ENCODE peak calls at places on chromosome 13, in ten cellular contexts. One of them, this sample, is unnamed.

GRCh38 chr13:111361046-111361872 is 40.8 kb downstream of the TEX29 start:
- DNase-seq in COR-L47: no peak
- DNase-seq in activated T-cell treated with anti-CD3 and anti-CD28 coated beads for 4 hours: no peak
- DNase-seq in stimulated activated CD4-positive, alpha-beta T cell treated with anti-CD3 and anti-CD28 coated beads, Interleukin-1b, Interleukin-23, amount 100 ng/mL, for 1 hour: no peak
- DNase-seq in activated CD4-positive, alpha-beta T cell treated with anti-CD3 and anti-CD28 coated beads for 48 hours: no peak
- DNase-seq in cardiac muscle cell: no peak
- DNase-seq in stimulated activated CD8-positive, alpha-beta memory T cell treated with anti-CD3 and anti-CD28 coated beads, Interleukin-4, amount 100 ng/mL, for 1 hour: no peak
- DNase-seq in epithelial cell of prostate: no peak
- DNase-seq in AG08396: no peak
- DNase-seq in PC-3: no peak
- DNase-seq in this sample: no peak

GRCh38 chr13:63741029-63741813 is 2325.6 kb upstream of the PCDH20 start:
- DNase-seq in stimulated activated CD4-positive, alpha-beta T cell treated with anti-CD3 and anti-CD28 coated beads, Interleukin-1b, Interleukin-23, amount 100 ng/mL, for 1 hour: no peak
- DNase-seq in activated CD4-positive, alpha-beta T cell treated with anti-CD3 and anti-CD28 coated beads for 48 hours: no peak
- DNase-seq in epithelial cell of prostate: no peak
- DNase-seq in AG08396: no peak
- DNase-seq in activated T-cell treated with anti-CD3 and anti-CD28 coated beads for 4 hours: no peak
- DNase-seq in cardiac muscle cell: no peak
- DNase-seq in COR-L47: no peak
- DNase-seq in stimulated activated CD8-positive, alpha-beta memory T cell treated with anti-CD3 and anti-CD28 coated beads, Interleukin-4, amount 100 ng/mL, for 1 hour: no peak
- DNase-seq in PC-3: no peak
- DNase-seq in this sample: no peak

GRCh38 chr13:99496322-99497142 is 4.7 kb upstream of the TM9SF2 start:
- DNase-seq in epithelial cell of prostate: no peak
- DNase-seq in activated CD4-positive, alpha-beta T cell treated with anti-CD3 and anti-CD28 coated beads for 48 hours: peak
- DNase-seq in cardiac muscle cell: no peak
- DNase-seq in COR-L47: peak
- DNase-seq in stimulated activated CD8-positive, alpha-beta memory T cell treated with anti-CD3 and anti-CD28 coated beads, Interleukin-4, amount 100 ng/mL, for 1 hour: peak
- DNase-seq in stimulated activated CD4-positive, alpha-beta T cell treated with anti-CD3 and anti-CD28 coated beads, Interleukin-1b, Interleukin-23, amount 100 ng/mL, for 1 hour: no peak
- DNase-seq in AG08396: peak
- DNase-seq in activated T-cell treated with anti-CD3 and anti-CD28 coated beads for 4 hours: peak
- DNase-seq in PC-3: no peak
- DNase-seq in this sample: peak

GRCh38 chr13:45737571-45738002 is 35.5 kb downstream of the CBY2 start:
- DNase-seq in stimulated activated CD4-positive, alpha-beta T cell treated with anti-CD3 and anti-CD28 coated beads, Interleukin-1b, Interleukin-23, amount 100 ng/mL, for 1 hour: no peak
- DNase-seq in PC-3: no peak
- DNase-seq in cardiac muscle cell: no peak
- DNase-seq in activated T-cell treated with anti-CD3 and anti-CD28 coated beads for 4 hours: no peak
- DNase-seq in activated CD4-positive, alpha-beta T cell treated with anti-CD3 and anti-CD28 coated beads for 48 hours: peak
- DNase-seq in epithelial cell of prostate: no peak
- DNase-seq in COR-L47: no peak
- DNase-seq in AG08396: no peak
- DNase-seq in stimulated activated CD8-positive, alpha-beta memory T cell treated with anti-CD3 and anti-CD28 coated beads, Interleukin-4, amount 100 ng/mL, for 1 hour: no peak
- DNase-seq in this sample: no peak

GRCh38 chr13:59666504-59666903 is 497.2 kb downstream of the DIAPH3 start:
- DNase-seq in activated T-cell treated with anti-CD3 and anti-CD28 coated beads for 4 hours: no peak
- DNase-seq in COR-L47: no peak
- DNase-seq in PC-3: no peak
- DNase-seq in stimulated activated CD4-positive, alpha-beta T cell treated with anti-CD3 and anti-CD28 coated beads, Interleukin-1b, Interleukin-23, amount 100 ng/mL, for 1 hour: no peak
- DNase-seq in epithelial cell of prostate: no peak
- DNase-seq in AG08396: no peak
- DNase-seq in stimulated activated CD8-positive, alpha-beta memory T cell treated with anti-CD3 and anti-CD28 coated beads, Interleukin-4, amount 100 ng/mL, for 1 hour: no peak
- DNase-seq in cardiac muscle cell: no peak
- DNase-seq in activated CD4-positive, alpha-beta T cell treated with anti-CD3 and anti-CD28 coated beads for 48 hours: no peak
- DNase-seq in this sample: no peak

GRCh38 chr13:29140277-29140676 is 320.1 kb downstream of the MTUS2 start:
- DNase-seq in AG08396: no peak
- DNase-seq in epithelial cell of prostate: no peak
- DNase-seq in cardiac muscle cell: peak
- DNase-seq in stimulated activated CD8-positive, alpha-beta memory T cell treated with anti-CD3 and anti-CD28 coated beads, Interleukin-4, amount 100 ng/mL, for 1 hour: no peak
- DNase-seq in stimulated activated CD4-positive, alpha-beta T cell treated with anti-CD3 and anti-CD28 coated beads, Interleukin-1b, Interleukin-23, amount 100 ng/mL, for 1 hour: no peak
- DNase-seq in COR-L47: no peak
- DNase-seq in activated T-cell treated with anti-CD3 and anti-CD28 coated beads for 4 hours: no peak
- DNase-seq in activated CD4-positive, alpha-beta T cell treated with anti-CD3 and anti-CD28 coated beads for 48 hours: no peak
- DNase-seq in PC-3: no peak
- DNase-seq in this sample: no peak

GRCh38 chr13:21901772-21902708 is 231.2 kb downstream of the FGF9 start:
- DNase-seq in stimulated activated CD8-positive, alpha-beta memory T cell treated with anti-CD3 and anti-CD28 coated beads, Interleukin-4, amount 100 ng/mL, for 1 hour: no peak
- DNase-seq in epithelial cell of prostate: no peak
- DNase-seq in activated CD4-positive, alpha-beta T cell treated with anti-CD3 and anti-CD28 coated beads for 48 hours: no peak
- DNase-seq in AG08396: peak
- DNase-seq in cardiac muscle cell: no peak
- DNase-seq in PC-3: no peak
- DNase-seq in stimulated activated CD4-positive, alpha-beta T cell treated with anti-CD3 and anti-CD28 coated beads, Interleukin-1b, Interleukin-23, amount 100 ng/mL, for 1 hour: no peak
- DNase-seq in COR-L47: no peak
- DNase-seq in activated T-cell treated with anti-CD3 and anti-CD28 coated beads for 4 hours: no peak
- DNase-seq in this sample: no peak

GRCh38 chr13:41222259-41222852 is 28.0 kb upstream of the KBTBD7 start:
- DNase-seq in cardiac muscle cell: peak
- DNase-seq in PC-3: peak
- DNase-seq in epithelial cell of prostate: peak
- DNase-seq in COR-L47: peak
- DNase-seq in AG08396: peak
- DNase-seq in activated T-cell treated with anti-CD3 and anti-CD28 coated beads for 4 hours: peak
- DNase-seq in stimulated activated CD8-positive, alpha-beta memory T cell treated with anti-CD3 and anti-CD28 coated beads, Interleukin-4, amount 100 ng/mL, for 1 hour: peak
- DNase-seq in activated CD4-positive, alpha-beta T cell treated with anti-CD3 and anti-CD28 coated beads for 48 hours: peak
- DNase-seq in stimulated activated CD4-positive, alpha-beta T cell treated with anti-CD3 and anti-CD28 coated beads, Interleukin-1b, Interleukin-23, amount 100 ng/mL, for 1 hour: peak
- DNase-seq in this sample: peak

GRCh38 chr13:60139272-60139671 is 24.5 kb downstream of the DIAPH3 start:
- DNase-seq in activated T-cell treated with anti-CD3 and anti-CD28 coated beads for 4 hours: no peak
- DNase-seq in AG08396: no peak
- DNase-seq in stimulated activated CD4-positive, alpha-beta T cell treated with anti-CD3 and anti-CD28 coated beads, Interleukin-1b, Interleukin-23, amount 100 ng/mL, for 1 hour: no peak
- DNase-seq in stimulated activated CD8-positive, alpha-beta memory T cell treated with anti-CD3 and anti-CD28 coated beads, Interleukin-4, amount 100 ng/mL, for 1 hour: no peak
- DNase-seq in PC-3: peak
- DNase-seq in activated CD4-positive, alpha-beta T cell treated with anti-CD3 and anti-CD28 coated beads for 48 hours: no peak
- DNase-seq in cardiac muscle cell: no peak
- DNase-seq in COR-L47: no peak
- DNase-seq in epithelial cell of prostate: no peak
- DNase-seq in this sample: no peak

GRCh38 chr13:77535448-77535847 is at the start of gene SCEL:
- DNase-seq in epithelial cell of prostate: no peak
- DNase-seq in AG08396: no peak
- DNase-seq in COR-L47: no peak
- DNase-seq in stimulated activated CD8-positive, alpha-beta memory T cell treated with anti-CD3 and anti-CD28 coated beads, Interleukin-4, amount 100 ng/mL, for 1 hour: no peak
- DNase-seq in PC-3: peak
- DNase-seq in stimulated activated CD4-positive, alpha-beta T cell treated with anti-CD3 and anti-CD28 coated beads, Interleukin-1b, Interleukin-23, amount 100 ng/mL, for 1 hour: no peak
- DNase-seq in cardiac muscle cell: no peak
- DNase-seq in activated T-cell treated with anti-CD3 and anti-CD28 coated beads for 4 hours: no peak
- DNase-seq in activated CD4-positive, alpha-beta T cell treated with anti-CD3 and anti-CD28 coated beads for 48 hours: no peak
- DNase-seq in this sample: no peak